ENCODE peak calls at places on chromosomes 12 and 14, in eight cellular contexts. F is GM03348; N is stimulated activated CD8-positive, alpha-beta memory T cell treated with anti-CD3 and anti-CD28 coated beads, Interleukin-7, amount 100 ng/mL, for 4 hours; X is cardiac muscle cell; L is NCI-H1092 treated with DMSO at 0.1 percent for 48 hours; P is upper lobe of right lung; A is hypothalamus; G is astrocyte of the spinal cord. Y is an unnamed sample.

GRCh38 chr14:99118946-99119345 is 153.1 kb downstream of the BCL11B start:
- DNase-seq in F (no peak), N (no peak), X (no peak), L (no peak), P (no peak), A (no peak), G (no peak), Y (no peak)

GRCh38 chr12:127046467-127046866 is 1220.5 kb upstream of the TMEM132C start:
- DNase-seq in F (no peak), N (no peak), X (no peak), L (no peak), P (no peak), A (no peak), G (no peak), Y (no peak)

GRCh38 chr14:68011629-68012028 is 192.1 kb downstream of the RAD51B start:
- DNase-seq in F (no peak), N (no peak), X (peak), L (no peak), P (no peak), A (no peak), G (peak), Y (no peak)

GRCh38 chr12:47811070-47811391 is 8.7 kb downstream of the HDAC7 start:
- DNase-seq in F (no peak), N (no peak), X (no peak), L (no peak), P (no peak), A (no peak), G (no peak), Y (no peak)

GRCh38 chr14:51607677-51608076 is 44.0 kb upstream of the FRMD6 start:
- DNase-seq in F (peak), N (no peak), X (no peak), L (no peak), P (no peak), A (no peak), G (peak), Y (no peak)

GRCh38 chr14:104813286-104813685 is 12.4 kb downstream of the ZBTB42 start:
- DNase-seq in F (no peak), N (no peak), X (no peak), L (no peak), P (no peak), A (no peak), G (no peak), Y (peak)

GRCh38 chr14:55942101-55942645 is 176.0 kb upstream of the PELI2 start:
- DNase-seq in F (no peak), N (no peak), X (no peak), L (no peak), P (no peak), A (no peak), G (no peak), Y (no peak)

GRCh38 chr14:90397401-90398314 is 829 bp downstream of the CALM1 start:
- DNase-seq in F (peak), N (peak), X (peak), L (peak), P (peak), A (peak), G (peak), Y (peak)

GRCh38 chr14:96090441-96091148 is 51.4 kb downstream of the C14orf132 start:
- DNase-seq in F (peak), N (no peak), X (peak), L (peak), P (no peak), A (peak), G (peak), Y (peak)

GRCh38 chr14:89957791-89958190 is 2.1 kb downstream of the TDP1 start:
- DNase-seq in F (no peak), N (no peak), X (no peak), L (no peak), P (no peak), A (no peak), G (no peak), Y (no peak)

GRCh38 chr14:50530358-50530757 is 2.0 kb downstream of the MAP4K5 start:
- DNase-seq in F (peak), N (no peak), X (no peak), L (no peak), P (no peak), A (no peak), G (peak), Y (no peak)

GRCh38 chr14:104771918-104772706 is 19.2 kb downstream of the SIVA1 start:
- DNase-seq in F (no peak), N (no peak), X (no peak), L (no peak), P (no peak), A (no peak), G (no peak), Y (no peak)

GRCh38 chr12:49539406-49540228 is 787 bp downstream of the KCNH3 start:
- DNase-seq in F (no peak), N (no peak), X (no peak), L (no peak), P (peak), A (no peak), G (no peak), Y (peak)

GRCh38 chr12:31659087-31659942 is at the start of gene ETFBKMT:
- DNase-seq in F (peak), N (peak), X (peak), L (peak), P (peak), A (peak), G (peak), Y (peak)

GRCh38 chr12:9124346-9125031 is 8.8 kb upstream of the A2M start:
- DNase-seq in F (no peak), N (no peak), X (no peak), L (no peak), P (peak), A (no peak), G (no peak), Y (no peak)

GRCh38 chr14:44803239-44803905 is 158.4 kb downstream of the KLHL28 start:
- DNase-seq in F (peak), N (no peak), X (peak), L (peak), P (no peak), A (no peak), G (peak), Y (no peak)

GRCh38 chr14:55416866-55417265 is 5.2 kb upstream of the ATG14 start:
- DNase-seq in F (no peak), N (no peak), X (peak), L (no peak), P (no peak), A (no peak), G (no peak), Y (no peak)

GRCh38 chr14:26605602-26606001 is 7.8 kb upstream of the NOVA1 start:
- DNase-seq in F (no peak), N (no peak), X (no peak), L (no peak), P (no peak), A (no peak), G (no peak), Y (no peak)

GRCh38 chr14:87628129-87628528 is 364.9 kb downstream of the GALC start:
- DNase-seq in F (no peak), N (no peak), X (peak), L (no peak), P (no peak), A (no peak), G (peak), Y (no peak)

GRCh38 chr12:62256408-62257079 is 3.7 kb upstream of the USP15 start:
- DNase-seq in F (no peak), N (peak), X (peak), L (peak), P (no peak), A (no peak), G (no peak), Y (no peak)

GRCh38 chr12:28550757-28551381 is 360.6 kb downstream of the CCDC91 start:
- DNase-seq in F (peak), N (no peak), X (peak), L (no peak), P (no peak), A (no peak), G (peak), Y (no peak)

GRCh38 chr12:115960-116915 is 49.7 kb downstream of the IQSEC3 start:
- DNase-seq in F (no peak), N (no peak), X (no peak), L (no peak), P (no peak), A (no peak), G (no peak), Y (peak)